ENCODE peak calls at places on chromosome 15, in five cellular contexts. W is GM23338, A is HCT116, B is K562, M is HepG2. Y is an unnamed sample.

GRCh38 chr15:60695713-60696522 is 217.0 kb upstream of the ICE2 start:
- DNase-seq in W (no peak), A (no peak), B (no peak), M (no peak), Y (no peak)

GRCh38 chr15:90211009-90211408 is 9.9 kb downstream of the SEMA4B start:
- DNase-seq in W (no peak), A (no peak), B (no peak), M (no peak), Y (no peak)

GRCh38 chr15:89303986-89304385 is 30.6 kb downstream of the POLG start:
- DNase-seq in W (no peak), A (no peak), B (no peak), M (no peak), Y (no peak)

GRCh38 chr15:67140078-67140833 is 74.9 kb downstream of the SMAD3 start:
- DNase-seq in W (no peak), A (no peak), B (no peak), M (no peak), Y (no peak)

GRCh38 chr15:97968380-97968779 is 7.9 kb downstream of the ARRDC4 start:
- DNase-seq in W (no peak), A (no peak), B (no peak), M (no peak), Y (peak; percentile 37)

GRCh38 chr15:79002631-79003030 is 57.8 kb upstream of the CTSH start:
- DNase-seq in W (no peak), A (no peak), B (no peak), M (no peak), Y (no peak)

GRCh38 chr15:80275946-80276345 is 23.9 kb upstream of the CTXND1 start:
- DNase-seq in W (no peak), A (no peak), B (no peak), M (no peak), Y (no peak)

GRCh38 chr15:48370460-48370859 is 39.2 kb downstream of the DUT start:
- DNase-seq in W (no peak), A (no peak), B (no peak), M (no peak), Y (no peak)

GRCh38 chr15:52765779-52766178 is 24.4 kb downstream of the ONECUT1 start:
- DNase-seq in W (peak; percentile 60), A (no peak), B (no peak), M (peak; percentile 33), Y (no peak)

GRCh38 chr15:49421991-49422390 is 1.1 kb upstream of the FGF7 start:
- DNase-seq in W (peak; percentile 75), A (peak; percentile 54), B (peak; percentile 63), M (peak; percentile 53), Y (peak; percentile 26)

GRCh38 chr15:50740955-50741354 is 24.6 kb downstream of the SPPL2A start:
- DNase-seq in W (no peak), A (no peak), B (no peak), M (no peak), Y (no peak)

GRCh38 chr15:49383266-49383665 is 39.8 kb upstream of the FGF7 start:
- DNase-seq in W (no peak), A (no peak), B (no peak), M (no peak), Y (no peak)

GRCh38 chr15:45100884-45101622 is 12.9 kb downstream of the DUOX2 start:
- DNase-seq in W (peak; percentile 20), A (no peak), B (no peak), M (no peak), Y (no peak)

GRCh38 chr15:68581725-68582124 is 2.9 kb downstream of the CORO2B start:
- DNase-seq in W (no peak), A (no peak), B (no peak), M (no peak), Y (no peak)

GRCh38 chr15:91407237-91407889 is 307.3 kb downstream of the SV2B start:
- DNase-seq in W (peak; percentile 13), A (no peak), B (no peak), M (no peak), Y (no peak)

GRCh38 chr15:91566116-91566515 is 287.4 kb upstream of the SLCO3A1 start:
- DNase-seq in W (no peak), A (no peak), B (no peak), M (no peak), Y (no peak)

GRCh38 chr15:75625542-75626347 is at the start of gene SNUPN:
- DNase-seq in W (peak; percentile 98), A (peak; percentile 90), B (peak; percentile 99), M (peak; percentile 91), Y (peak; percentile 58)

GRCh38 chr15:89052474-89052873 is 35.8 kb upstream of the ABHD2 start:
- DNase-seq in W (no peak), A (no peak), B (no peak), M (no peak), Y (no peak)

GRCh38 chr15:83066034-83066760 is 855 bp downstream of the BTBD1 start:
- DNase-seq in W (no peak), A (no peak), B (no peak), M (no peak), Y (no peak)

GRCh38 chr15:39461536-39462140 is 119.2 kb upstream of the THBS1 start:
- DNase-seq in W (no peak), A (no peak), B (no peak), M (no peak), Y (no peak)

GRCh38 chr15:72193781-72194396 is 3.7 kb downstream of the GRAMD2A start:
- DNase-seq in W (peak; percentile 25), A (no peak), B (no peak), M (no peak), Y (no peak)

GRCh38 chr15:44243146-44243545 is 45.4 kb upstream of the GOLM2 start:
- DNase-seq in W (no peak), A (no peak), B (no peak), M (no peak), Y (no peak)

GRCh38 chr15:66389098-66389858 is 2.6 kb downstream of the MAP2K1 start:
- DNase-seq in W (no peak), A (no peak), B (no peak), M (no peak), Y (no peak)

GRCh38 chr15:57861039-57861638 is 154.6 kb downstream of the POLR2M start:
- DNase-seq in W (peak; percentile 76), A (peak; percentile 60), B (peak; percentile 74), M (peak; percentile 50), Y (peak; percentile 44)

GRCh38 chr15:70152070-70152480 is 54.4 kb upstream of the TLE3 start:
- DNase-seq in W (no peak), A (no peak), B (no peak), M (no peak), Y (no peak)

GRCh38 chr15:88651971-88652370 is 13.2 kb downstream of the ISG20 start:
- DNase-seq in W (no peak), A (no peak), B (no peak), M (no peak), Y (no peak)

GRCh38 chr15:40766194-40766830 is 2.4 kb downstream of the GCHFR start:
- DNase-seq in W (no peak), A (no peak), B (no peak), M (no peak), Y (no peak)

GRCh38 chr15:63573533-63573932 is 23.7 kb upstream of the FBXL22 start:
- DNase-seq in W (no peak), A (no peak), B (peak; percentile 47), M (no peak), Y (no peak)

GRCh38 chr15:32905481-32905880 is 187.7 kb downstream of the GREM1 start:
- DNase-seq in W (no peak), A (no peak), B (no peak), M (no peak), Y (no peak)

GRCh38 chr15:94412979-94413741 is 181.8 kb downstream of the MCTP2 start:
- DNase-seq in W (peak; percentile 67), A (peak; percentile 6), B (peak; percentile 1), M (peak; percentile 22), Y (no peak)

GRCh38 chr15:51044037-51044712 is 50.5 kb downstream of the TNFAIP8L3 start:
- DNase-seq in W (no peak), A (no peak), B (no peak), M (no peak), Y (no peak)

GRCh38 chr15:55221090-55222011 is 24.6 kb upstream of the RSL24D1 start:
- DNase-seq in W (peak; percentile 35), A (no peak), B (no peak), M (peak; percentile 86), Y (peak; percentile 16)

GRCh38 chr15:40266828-40267304 is 16.0 kb downstream of the ANKRD63 start:
- DNase-seq in W (no peak), A (peak; percentile 71), B (peak; percentile 86), M (peak; percentile 21), Y (no peak)

GRCh38 chr15:85453144-85453872 is 72.9 kb downstream of the AKAP13 start:
- DNase-seq in W (no peak), A (no peak), B (peak; percentile 2), M (no peak), Y (no peak)

GRCh38 chr15:77312523-77312922 is 107.4 kb downstream of the PEAK1 start:
- DNase-seq in W (no peak), A (no peak), B (no peak), M (no peak), Y (no peak)

DNA sequence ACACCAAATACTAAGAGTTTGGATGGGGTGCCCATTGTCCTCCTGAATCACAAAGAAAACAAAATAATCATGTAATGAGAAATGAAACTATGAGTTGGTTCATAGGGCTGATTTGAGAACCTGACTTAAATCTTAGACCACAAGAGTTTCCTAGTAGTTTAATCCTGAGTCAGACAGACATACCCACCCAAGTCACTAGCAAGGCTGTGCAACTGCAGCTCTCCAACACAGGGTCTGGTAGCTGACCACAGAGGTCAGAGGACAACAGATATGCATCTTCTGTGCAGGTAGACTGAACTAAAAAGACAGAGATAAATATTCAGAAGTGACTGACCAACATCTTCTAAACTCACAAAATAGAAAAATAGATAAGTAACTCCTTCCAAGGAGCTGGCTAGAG is 296.3 kb upstream of the TMCO5A start:
- DNase-seq in W (no peak), A (no peak), B (no peak), M (no peak), Y (no peak)
- TF ChIP-seq EZH2 in W (no peak), A (no peak), B (no peak), M (no peak), Y (no peak)

DNA sequence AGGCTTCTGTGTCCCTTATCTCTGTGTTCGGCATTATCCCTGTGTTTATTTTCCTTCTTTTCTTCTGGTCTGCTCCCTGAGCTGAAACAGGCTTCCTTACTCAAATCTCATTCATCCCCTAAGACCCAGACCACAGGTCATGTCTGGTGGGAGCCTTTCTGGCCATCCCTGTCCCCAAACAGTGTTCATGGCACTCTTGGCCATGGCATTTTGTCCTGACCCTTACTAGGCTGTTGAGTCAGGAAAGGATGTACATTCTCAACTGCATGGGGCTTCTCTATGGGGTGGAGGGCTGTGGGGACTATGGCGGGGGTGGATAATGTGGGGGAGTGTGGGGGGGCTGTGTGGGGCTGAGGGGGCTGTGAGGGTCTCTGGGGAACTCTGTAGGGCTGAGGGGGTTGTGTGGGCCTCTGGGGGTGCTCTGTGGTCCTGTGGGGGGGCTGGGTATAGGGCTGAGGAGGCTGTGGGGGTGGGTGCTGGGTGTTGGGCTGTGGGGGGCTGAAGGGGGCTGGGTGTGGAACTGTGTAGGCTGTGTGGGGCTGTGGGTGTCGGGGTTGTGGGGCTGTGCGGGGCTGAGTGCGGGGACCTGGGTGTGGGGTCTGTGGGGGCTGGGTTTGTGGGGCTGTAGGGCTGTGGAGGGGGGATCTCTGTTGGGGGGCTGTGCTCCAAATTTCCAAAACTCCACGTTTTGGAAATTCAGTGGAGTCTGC is 64.3 kb downstream of the KLF13 start:
- DNase-seq in W (no peak), A (no peak), B (no peak), M (no peak), Y (no peak)
- H3K4me3 ChIP-seq in W (no peak overlapping the region), A (no peak overlapping the region), B (no peak overlapping the region), M (no peak overlapping the region), Y (no peak overlapping the region)

GRCh38 chr15:101201411-101202174 is 50.3 kb downstream of the CHSY1 start:
- DNase-seq in W (peak; percentile 93), A (peak; percentile 19), B (peak; percentile 44), M (no peak), Y (no peak)
- TF ChIP-seq POLR2AphosphoS5 in W (no peak), A (no peak), B (no peak), M (no peak), Y (no peak)

GRCh38 chr15:20646529-20647142 is 105.0 kb upstream of the GOLGA6L6 start:
- DNase-seq in W (no peak), A (no peak), B (no peak), M (no peak), Y (no peak)
- TF ChIP-seq EZH2 in W (no peak), A (no peak), B (no peak), M (no peak), Y (no peak)